ENCODE peak calls at places on chromosomes 13 and 19, in ten cellular contexts. T is lower leg skin, N is Calu3, O is PC-3, Z is A172, V is esophagus squamous epithelium, B is left colon, R is Daoy, J is NCI-H2107, F is posterior cingulate gyrus. D is an unnamed sample.
A peak's percentile ranks its signal among the peaks of the same experiment; 100 is the strongest.

GRCh38 chr19:45952691-45953505 is 20.8 kb downstream of the NOVA2 start:
- DNase-seq in N (peak; percentile 59), J (no peak), B (no peak), T (no peak), Z (no peak), O (peak; percentile 42), R (peak; percentile 68), F (no peak), V (no peak), D (no peak)

GRCh38 chr13:54367639-54368271 is 1339.1 kb downstream of the OLFM4 start:
- DNase-seq in O (no peak), J (no peak), Z (no peak), T (no peak), R (no peak), N (no peak), B (no peak), V (no peak), F (no peak), D (no peak)

GRCh38 chr19:46599716-46600392 is 1.3 kb upstream of the CALM3 start:
- DNase-seq in R (no peak), J (no peak), N (no peak), B (no peak), O (no peak), T (no peak), Z (no peak), F (no peak), V (no peak), D (no peak)

GRCh38 chr13:105083986-105084385 is 1451.5 kb downstream of the EFNB2 start:
- DNase-seq in O (no peak), T (no peak), F (no peak), V (no peak), R (no peak), Z (no peak), J (no peak), N (no peak), B (no peak), D (peak; percentile 36)

GRCh38 chr13:78601124-78601885 is 2.0 kb downstream of the POU4F1 start:
- DNase-seq in Z (no peak), R (no peak), F (no peak), V (no peak), N (no peak), T (no peak), O (no peak), B (no peak), J (no peak), D (no peak)

GRCh38 chr13:24709186-24709913 is 29.1 kb downstream of the ATP12A start:
- DNase-seq in O (no peak), V (no peak), T (no peak), R (no peak), J (no peak), F (no peak), B (no peak), N (no peak), Z (no peak), D (no peak)

GRCh38 chr13:91482427-91482826 is 84.0 kb downstream of the GPC5 start:
- DNase-seq in N (no peak), V (no peak), T (no peak), R (peak; percentile 9), B (no peak), O (no peak), Z (peak; percentile 28), F (no peak), J (no peak), D (no peak)

GRCh38 chr19:2982983-2983350 is 5.6 kb downstream of the TLE6 start:
- DNase-seq in T (peak; percentile 81), R (peak; percentile 60), N (no peak), B (peak; percentile 79), Z (peak; percentile 58), V (no peak), F (peak; percentile 53), O (peak; percentile 6), J (peak; percentile 80), D (peak; percentile 92)

GRCh38 chr13:106337096-106337495 is 198.4 kb downstream of the EFNB2 start:
- DNase-seq in N (no peak), J (no peak), T (no peak), V (no peak), B (no peak), R (no peak), F (no peak), Z (no peak), O (peak; percentile 44), D (no peak)

GRCh38 chr19:35657904-35658700 is 8.2 kb upstream of the UPK1A start:
- DNase-seq in O (peak; percentile 18), V (no peak), F (no peak), R (peak; percentile 23), Z (peak; percentile 88), N (no peak), J (no peak), T (no peak), B (no peak), D (no peak)

GRCh38 chr19:41324921-41325639 is 15.1 kb downstream of the CCDC97 start:
- DNase-seq in J (no peak), O (peak; percentile 55), N (peak; percentile 54), R (peak; percentile 90), V (no peak), B (peak; percentile 47), T (peak; percentile 51), Z (peak; percentile 93), F (no peak), D (no peak)

D was measured in NCI-H1694.